ENCODE peak calls at places on chromosomes 1 and 21, in eight cellular contexts. One of them, this sample, is unnamed.

GRCh38 chr1:77889671-77890070 is 1.2 kb downstream of the NEXN start:
- DNase-seq in psoas muscle: no peak
- DNase-seq in endothelial cell: no peak
- DNase-seq in upper lobe of right lung: no peak
- DNase-seq in heart right ventricle: no peak
- DNase-seq in hepatocyte: peak
- DNase-seq in Calu3: peak
- DNase-seq in AG09309: peak
- DNase-seq in this sample: peak

GRCh38 chr1:113195115-113195845 is 122.3 kb downstream of the LRIG2 start:
- DNase-seq in upper lobe of right lung: no peak
- DNase-seq in AG09309: no peak
- DNase-seq in hepatocyte: no peak
- DNase-seq in Calu3: no peak
- DNase-seq in endothelial cell: no peak
- DNase-seq in psoas muscle: no peak
- DNase-seq in heart right ventricle: no peak
- DNase-seq in this sample: no peak

GRCh38 chr1:226492738-226493137 is 55.8 kb upstream of the STUM start:
- DNase-seq in hepatocyte: no peak
- DNase-seq in heart right ventricle: no peak
- DNase-seq in upper lobe of right lung: no peak
- DNase-seq in Calu3: no peak
- DNase-seq in AG09309: no peak
- DNase-seq in psoas muscle: no peak
- DNase-seq in endothelial cell: no peak
- DNase-seq in this sample: no peak

GRCh38 chr1:231264642-231265041 is 23.6 kb downstream of the GNPAT start:
- DNase-seq in endothelial cell: no peak
- DNase-seq in Calu3: no peak
- DNase-seq in hepatocyte: no peak
- DNase-seq in heart right ventricle: no peak
- DNase-seq in AG09309: no peak
- DNase-seq in psoas muscle: no peak
- DNase-seq in upper lobe of right lung: no peak
- DNase-seq in this sample: no peak

GRCh38 chr1:158087320-158087927 is 93.3 kb upstream of the CD1D start:
- DNase-seq in psoas muscle: peak
- DNase-seq in AG09309: peak
- DNase-seq in Calu3: peak
- DNase-seq in upper lobe of right lung: no peak
- DNase-seq in heart right ventricle: peak
- DNase-seq in hepatocyte: peak
- DNase-seq in endothelial cell: peak
- DNase-seq in this sample: peak

GRCh38 chr21:40640427-40640826 is 206.5 kb downstream of the DSCAM start:
- DNase-seq in AG09309: no peak
- DNase-seq in heart right ventricle: no peak
- DNase-seq in Calu3: no peak
- DNase-seq in hepatocyte: no peak
- DNase-seq in upper lobe of right lung: no peak
- DNase-seq in psoas muscle: no peak
- DNase-seq in endothelial cell: no peak
- DNase-seq in this sample: no peak

GRCh38 chr21:32717851-32718316 is 9.9 kb downstream of the SYNJ1 start:
- DNase-seq in Calu3: no peak
- DNase-seq in hepatocyte: no peak
- DNase-seq in endothelial cell: no peak
- DNase-seq in psoas muscle: no peak
- DNase-seq in AG09309: no peak
- DNase-seq in heart right ventricle: no peak
- DNase-seq in upper lobe of right lung: no peak
- DNase-seq in this sample: peak

GRCh38 chr1:24074817-24075725 is 36.9 kb downstream of the MYOM3 start:
- DNase-seq in Calu3: no peak
- DNase-seq in psoas muscle: no peak
- DNase-seq in upper lobe of right lung: no peak
- DNase-seq in AG09309: no peak
- DNase-seq in hepatocyte: no peak
- DNase-seq in endothelial cell: no peak
- DNase-seq in heart right ventricle: no peak
- DNase-seq in this sample: no peak

GRCh38 chr1:227947678-227948492 is at the start of gene WNT9A:
- DNase-seq in AG09309: no peak
- DNase-seq in Calu3: peak
- DNase-seq in psoas muscle: peak
- DNase-seq in hepatocyte: peak
- DNase-seq in endothelial cell: peak
- DNase-seq in upper lobe of right lung: peak
- DNase-seq in heart right ventricle: no peak
- DNase-seq in this sample: peak

GRCh38 chr1:246280551-246280950 is 226.5 kb downstream of the SMYD3 start:
- DNase-seq in psoas muscle: no peak
- DNase-seq in hepatocyte: peak
- DNase-seq in Calu3: peak
- DNase-seq in heart right ventricle: no peak
- DNase-seq in upper lobe of right lung: no peak
- DNase-seq in endothelial cell: peak
- DNase-seq in AG09309: no peak
- DNase-seq in this sample: peak

GRCh38 chr1:93701619-93702018 is 20.0 kb upstream of the BCAR3 start:
- DNase-seq in psoas muscle: peak
- DNase-seq in upper lobe of right lung: peak
- DNase-seq in Calu3: peak
- DNase-seq in heart right ventricle: no peak
- DNase-seq in endothelial cell: no peak
- DNase-seq in hepatocyte: peak
- DNase-seq in AG09309: peak
- DNase-seq in this sample: peak

GRCh38 chr1:169363046-169363756 is 4.4 kb downstream of the NME7 start:
- DNase-seq in AG09309: peak
- DNase-seq in Calu3: no peak
- DNase-seq in heart right ventricle: no peak
- DNase-seq in psoas muscle: no peak
- DNase-seq in endothelial cell: no peak
- DNase-seq in upper lobe of right lung: no peak
- DNase-seq in hepatocyte: no peak
- DNase-seq in this sample: peak

GRCh38 chr1:198656500-198656932 is 17.7 kb downstream of the PTPRC start:
- DNase-seq in Calu3: no peak
- DNase-seq in hepatocyte: peak
- DNase-seq in heart right ventricle: peak
- DNase-seq in endothelial cell: no peak
- DNase-seq in psoas muscle: no peak
- DNase-seq in upper lobe of right lung: peak
- DNase-seq in AG09309: no peak
- DNase-seq in this sample: no peak

GRCh38 chr1:239719642-239720258 is 333.4 kb downstream of the CHRM3 start:
- DNase-seq in endothelial cell: peak
- DNase-seq in Calu3: no peak
- DNase-seq in AG09309: no peak
- DNase-seq in hepatocyte: no peak
- DNase-seq in upper lobe of right lung: no peak
- DNase-seq in psoas muscle: no peak
- DNase-seq in heart right ventricle: no peak
- DNase-seq in this sample: no peak

GRCh38 chr1:59601032-59601431 is 213.7 kb upstream of the HOOK1 start:
- DNase-seq in endothelial cell: no peak
- DNase-seq in hepatocyte: no peak
- DNase-seq in upper lobe of right lung: no peak
- DNase-seq in heart right ventricle: peak
- DNase-seq in AG09309: peak
- DNase-seq in psoas muscle: peak
- DNase-seq in Calu3: no peak
- DNase-seq in this sample: peak

GRCh38 chr1:56426587-56426986 is 152.8 kb downstream of the PLPP3 start:
- DNase-seq in upper lobe of right lung: no peak
- DNase-seq in psoas muscle: no peak
- DNase-seq in hepatocyte: no peak
- DNase-seq in heart right ventricle: no peak
- DNase-seq in endothelial cell: no peak
- DNase-seq in Calu3: no peak
- DNase-seq in AG09309: no peak
- DNase-seq in this sample: no peak

GRCh38 chr1:167136191-167136614 is 42.3 kb downstream of the STYXL2 start:
- DNase-seq in upper lobe of right lung: no peak
- DNase-seq in heart right ventricle: no peak
- DNase-seq in psoas muscle: peak
- DNase-seq in endothelial cell: no peak
- DNase-seq in Calu3: peak
- DNase-seq in AG09309: no peak
- DNase-seq in hepatocyte: peak
- DNase-seq in this sample: peak

DNA sequence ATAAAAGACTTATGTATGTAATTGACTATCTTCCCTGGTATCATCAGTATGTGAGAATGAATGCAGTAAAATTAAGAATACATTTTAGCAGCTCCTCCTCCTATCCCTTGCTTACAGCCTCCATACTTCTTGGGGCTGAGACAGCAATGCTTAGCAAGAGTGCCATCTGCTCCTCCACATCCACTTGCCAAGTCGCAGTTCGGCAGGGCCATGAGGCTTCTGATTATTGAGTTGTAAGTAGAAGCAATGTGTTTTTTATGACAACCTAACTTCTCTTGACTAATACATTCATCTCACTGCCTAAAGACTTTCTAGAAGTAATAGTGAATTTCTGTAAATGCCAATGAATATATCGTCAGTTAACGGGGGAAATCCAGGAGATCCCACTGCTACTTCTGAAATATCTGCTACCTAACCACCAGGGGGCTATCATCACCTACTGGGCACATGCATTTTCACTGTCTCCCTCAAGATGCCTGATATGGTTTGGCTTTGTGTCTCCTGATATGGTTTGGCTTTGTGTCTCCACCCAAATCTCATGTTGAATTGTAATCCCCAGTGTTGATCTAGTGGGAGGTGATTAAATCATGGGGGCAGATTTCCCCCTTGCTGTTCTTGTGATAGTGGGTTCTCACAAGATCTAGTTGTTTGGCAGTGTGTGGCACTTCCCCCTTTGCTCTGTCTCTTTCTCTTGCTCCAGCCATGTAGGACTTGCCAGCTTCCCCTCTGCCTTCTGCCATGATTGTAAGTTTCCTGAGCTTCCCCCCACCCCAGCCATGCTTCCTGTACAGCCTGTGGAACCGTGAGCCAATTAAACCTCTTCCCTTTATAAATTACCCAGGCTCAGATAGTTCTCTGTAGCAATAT is 59.6 kb downstream of the EXTL2 start:
- DNase-seq in Calu3: peak
- DNase-seq in AG09309: no peak
- DNase-seq in heart right ventricle: no peak
- DNase-seq in endothelial cell: no peak
- DNase-seq in hepatocyte: no peak
- DNase-seq in psoas muscle: no peak
- DNase-seq in upper lobe of right lung: no peak
- DNase-seq in this sample: no peak
- TF ChIP-seq CTCF in Calu3: peak
- TF ChIP-seq CTCF in AG09309: peak
- TF ChIP-seq CTCF in heart right ventricle: peak
- TF ChIP-seq CTCF in endothelial cell: peak
- TF ChIP-seq CTCF in hepatocyte: peak
- TF ChIP-seq CTCF in psoas muscle: peak
- TF ChIP-seq CTCF in upper lobe of right lung: peak
- TF ChIP-seq CTCF in this sample: peak

DNA sequence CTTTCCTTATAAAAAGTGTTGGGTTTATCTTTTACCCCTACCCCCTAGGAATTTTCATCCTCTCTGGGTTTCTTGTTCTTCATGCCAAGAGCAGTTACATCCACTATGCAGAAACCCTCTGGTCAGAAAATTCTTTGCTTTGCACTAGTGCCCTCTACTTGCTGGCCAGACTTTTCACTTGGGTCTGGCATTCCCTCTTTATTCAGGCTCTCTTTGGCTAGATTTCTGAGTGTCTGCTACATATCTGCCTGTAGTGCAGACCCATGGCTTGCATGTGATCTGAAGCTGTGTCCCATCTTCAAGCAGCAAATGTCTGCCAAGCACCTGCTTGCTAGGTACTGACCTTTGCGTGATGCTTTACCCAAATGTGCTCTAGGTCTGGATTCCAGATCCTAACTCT is 237.0 kb downstream of the GPATCH2 start:
- DNase-seq in Calu3: no peak
- DNase-seq in endothelial cell: no peak
- DNase-seq in AG09309: no peak
- DNase-seq in heart right ventricle: no peak
- DNase-seq in hepatocyte: peak
- DNase-seq in psoas muscle: no peak
- DNase-seq in upper lobe of right lung: no peak
- DNase-seq in this sample: no peak
- TF ChIP-seq CTCF in Calu3: no peak
- TF ChIP-seq CTCF in endothelial cell: no peak
- TF ChIP-seq CTCF in AG09309: no peak
- TF ChIP-seq CTCF in heart right ventricle: peak
- TF ChIP-seq CTCF in hepatocyte: peak
- TF ChIP-seq CTCF in psoas muscle: no peak
- TF ChIP-seq CTCF in upper lobe of right lung: no peak
- TF ChIP-seq CTCF in this sample: no peak

GRCh38 chr1:119674835-119675289 is 26.8 kb upstream of the ZNF697 start:
- DNase-seq in Calu3: peak
- DNase-seq in hepatocyte: no peak
- DNase-seq in upper lobe of right lung: no peak
- DNase-seq in endothelial cell: peak
- DNase-seq in psoas muscle: peak
- DNase-seq in heart right ventricle: no peak
- DNase-seq in AG09309: peak
- DNase-seq in this sample: peak
- TF ChIP-seq CTCF in Calu3: peak
- TF ChIP-seq CTCF in hepatocyte: no peak
- TF ChIP-seq CTCF in upper lobe of right lung: no peak
- TF ChIP-seq CTCF in endothelial cell: no peak
- TF ChIP-seq CTCF in psoas muscle: no peak
- TF ChIP-seq CTCF in heart right ventricle: peak
- TF ChIP-seq CTCF in AG09309: peak
- TF ChIP-seq CTCF in this sample: peak

DNA sequence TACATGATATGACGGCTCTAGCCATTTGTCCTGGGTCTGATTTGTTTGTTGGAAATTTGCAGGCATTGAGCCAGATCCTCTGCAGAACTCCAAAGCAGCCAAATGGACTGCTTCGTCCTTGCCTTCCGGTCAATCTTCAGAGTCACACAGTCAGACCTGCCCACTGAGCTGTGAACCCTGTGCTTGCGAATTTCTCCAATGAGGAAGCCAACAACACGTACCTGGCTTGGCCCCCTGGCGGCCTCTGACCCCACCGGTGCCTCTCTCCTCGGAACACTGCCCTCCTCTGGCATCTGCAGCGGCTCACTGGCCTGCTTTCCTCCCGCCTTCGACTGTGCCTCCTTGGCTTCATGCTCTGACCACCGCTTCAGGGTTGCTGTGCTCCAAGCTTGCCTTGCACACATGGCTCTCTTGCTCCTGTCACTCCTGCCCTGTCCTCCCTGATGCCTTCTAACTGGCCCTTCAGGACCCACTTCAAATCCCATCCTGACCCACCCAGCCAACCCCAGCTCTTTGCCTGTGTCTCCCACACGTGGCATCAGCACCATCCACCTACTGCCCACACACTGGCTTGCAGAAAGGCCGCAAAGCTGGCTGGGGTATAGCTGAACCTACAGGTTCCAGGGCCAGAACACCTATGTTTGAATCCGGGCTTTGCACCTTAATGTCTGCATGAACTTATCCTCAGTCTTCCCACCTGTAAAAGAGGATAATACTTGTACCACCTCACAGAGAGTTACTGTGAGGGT is 128.2 kb downstream of the KCNN3 start:
- DNase-seq in psoas muscle: no peak
- DNase-seq in upper lobe of right lung: no peak
- DNase-seq in Calu3: no peak
- DNase-seq in hepatocyte: no peak
- DNase-seq in endothelial cell: peak
- DNase-seq in heart right ventricle: no peak
- DNase-seq in AG09309: no peak
- DNase-seq in this sample: peak
- TF ChIP-seq CTCF in psoas muscle: peak
- TF ChIP-seq CTCF in upper lobe of right lung: no peak
- TF ChIP-seq CTCF in Calu3: no peak
- TF ChIP-seq CTCF in hepatocyte: no peak
- TF ChIP-seq CTCF in endothelial cell: peak
- TF ChIP-seq CTCF in heart right ventricle: peak
- TF ChIP-seq CTCF in AG09309: no peak
- TF ChIP-seq CTCF in this sample: peak

This sample was measured in AG10803.